ENCODE peak calls at places on chromosomes 3 and 15, in eight cellular contexts. Z, R, F, U, C, M, Q and N are unnamed samples.

GRCh38 chr3:89851974-89852621 is 744.7 kb downstream of the EPHA3 start:
- DNase-seq in F (no peak), M (peak), R (peak), U (no peak), Q (peak), C (peak), Z (peak), N (peak)

GRCh38 chr15:64141798-64142512 is 9.6 kb upstream of the SNX22 start:
- DNase-seq in C (no peak), M (no peak), R (no peak), F (no peak), Z (no peak), U (no peak), Q (no peak), N (no peak)

GRCh38 chr3:101695779-101696372 is 9.4 kb upstream of the RPL24 start:
- DNase-seq in C (peak), M (peak), R (peak), F (peak), U (peak), Z (peak), Q (peak), N (peak)

GRCh38 chr3:51682079-51682478 is 11.0 kb downstream of the TEX264 start:
- DNase-seq in Q (peak), Z (peak), F (peak), C (peak), R (peak), U (peak), M (peak), N (peak)

GRCh38 chr3:130354430-130354829 is 9.0 kb downstream of the COL6A5 start:
- DNase-seq in U (peak), C (peak), M (no peak), Q (no peak), R (no peak), Z (peak), F (no peak), N (no peak)

GRCh38 chr3:33889394-33890039 is 91.1 kb downstream of the PDCD6IP start:
- DNase-seq in R (peak), Q (no peak), F (no peak), U (peak), C (no peak), M (no peak), Z (no peak), N (no peak)

GRCh38 chr3:76859596-76859995 is 180.3 kb upstream of the ROBO2 start:
- DNase-seq in F (no peak), Z (no peak), C (no peak), M (no peak), Q (no peak), U (peak), R (no peak), N (no peak)

GRCh38 chr3:127448161-127448561 is 142.4 kb downstream of the TPRA1 start:
- DNase-seq in F (no peak), Z (no peak), M (no peak), C (peak), Q (no peak), U (no peak), R (no peak), N (no peak)

GRCh38 chr15:75201609-75202250 is at the start of gene C15orf39:
- DNase-seq in R (peak), U (peak), Q (peak), M (peak), C (peak), Z (peak), F (peak), N (peak)

GRCh38 chr3:61182648-61183047 is 68.6 kb downstream of the FHIT start:
- DNase-seq in Z (no peak), M (no peak), C (no peak), U (no peak), Q (no peak), F (no peak), R (no peak), N (no peak)

GRCh38 chr3:123637131-123637530 is 52.3 kb upstream of the HACD2 start:
- DNase-seq in Q (peak), F (no peak), M (no peak), Z (peak), C (no peak), R (no peak), U (no peak), N (peak)

GRCh38 chr15:40251455-40252140 is 12.7 kb downstream of the PAK6 start:
- DNase-seq in R (no peak), U (no peak), F (no peak), C (no peak), Z (no peak), Q (no peak), M (no peak), N (no peak)

GRCh38 chr15:40252438-40253178 is 13.7 kb downstream of the PAK6 start:
- DNase-seq in Q (peak), Z (peak), F (peak), C (peak), R (no peak), U (no peak), M (no peak), N (peak)

GRCh38 chr15:40250771-40251454 is 12.1 kb downstream of the PAK6 start:
- DNase-seq in R (no peak), Q (no peak), M (no peak), C (no peak), U (no peak), Z (no peak), F (no peak), N (no peak)

GRCh38 chr15:40253179-40253790 is 14.4 kb downstream of the PAK6 start:
- DNase-seq in U (no peak), Q (no peak), C (no peak), M (no peak), R (no peak), F (no peak), Z (no peak), N (no peak)

GRCh38 chr15:40252141-40252437 is 13.2 kb downstream of the PAK6 start:
- DNase-seq in M (no peak), R (no peak), C (no peak), F (no peak), Z (no peak), U (no peak), Q (no peak), N (no peak)
- TF ChIP-seq EZH2 in M (no peak), R (no peak), C (no peak), F (no peak), Z (peak), U (no peak), Q (no peak), N (no peak)

GRCh38 chr3:147393261-147393964 is 12.9 kb downstream of the ZIC4 start:
- DNase-seq in U (no peak), Z (peak), F (no peak), C (peak), Q (peak), M (no peak), R (no peak), N (no peak)

GRCh38 chr3:147390589-147391569 is 15.5 kb downstream of the ZIC4 start:
- DNase-seq in C (no peak), U (no peak), F (no peak), M (no peak), R (no peak), Q (peak), Z (peak), N (no peak)

GRCh38 chr3:147392083-147392916 is 14.0 kb downstream of the ZIC4 start:
- DNase-seq in Z (peak), Q (peak), U (no peak), M (no peak), F (peak), R (no peak), C (peak), N (peak)

GRCh38 chr3:147389265-147390175 is 16.8 kb downstream of the ZIC4 start:
- DNase-seq in M (no peak), R (no peak), F (no peak), U (no peak), Z (peak), Q (peak), C (no peak), N (no peak)

GRCh38 chr3:147391726-147392082 is 14.6 kb downstream of the ZIC4 start:
- DNase-seq in M (no peak), F (no peak), U (no peak), C (no peak), R (no peak), Z (no peak), Q (no peak), N (no peak)
- TF ChIP-seq EZH2 in M (no peak), F (no peak), U (no peak), C (no peak), R (no peak), Z (no peak), Q (no peak), N (no peak)

GRCh38 chr15:67825880-67826716 is 789 bp downstream of the SKOR1 start:
- DNase-seq in Z (peak), F (no peak), Q (peak), U (no peak), R (no peak), M (no peak), C (no peak), N (no peak)

GRCh38 chr15:67828379-67828968 is 3.2 kb downstream of the SKOR1 start:
- DNase-seq in C (no peak), F (no peak), M (no peak), Z (peak), Q (peak), U (no peak), R (no peak), N (no peak)

GRCh38 chr15:67828969-67829646 is 3.8 kb downstream of the SKOR1 start:
- DNase-seq in M (no peak), Q (peak), C (no peak), U (no peak), Z (peak), R (no peak), F (no peak), N (no peak)

GRCh38 chr15:67826717-67827560 is 1.6 kb downstream of the SKOR1 start:
- DNase-seq in U (no peak), R (no peak), M (no peak), Z (peak), F (no peak), C (no peak), Q (peak), N (no peak)

GRCh38 chr15:67827561-67828378 is 2.5 kb downstream of the SKOR1 start:
- DNase-seq in M (no peak), Z (peak), F (no peak), Q (peak), U (no peak), R (no peak), C (no peak), N (no peak)
- TF ChIP-seq EZH2 in M (no peak), Z (peak), F (no peak), Q (peak), U (no peak), R (peak), C (peak), N (peak)

DNA sequence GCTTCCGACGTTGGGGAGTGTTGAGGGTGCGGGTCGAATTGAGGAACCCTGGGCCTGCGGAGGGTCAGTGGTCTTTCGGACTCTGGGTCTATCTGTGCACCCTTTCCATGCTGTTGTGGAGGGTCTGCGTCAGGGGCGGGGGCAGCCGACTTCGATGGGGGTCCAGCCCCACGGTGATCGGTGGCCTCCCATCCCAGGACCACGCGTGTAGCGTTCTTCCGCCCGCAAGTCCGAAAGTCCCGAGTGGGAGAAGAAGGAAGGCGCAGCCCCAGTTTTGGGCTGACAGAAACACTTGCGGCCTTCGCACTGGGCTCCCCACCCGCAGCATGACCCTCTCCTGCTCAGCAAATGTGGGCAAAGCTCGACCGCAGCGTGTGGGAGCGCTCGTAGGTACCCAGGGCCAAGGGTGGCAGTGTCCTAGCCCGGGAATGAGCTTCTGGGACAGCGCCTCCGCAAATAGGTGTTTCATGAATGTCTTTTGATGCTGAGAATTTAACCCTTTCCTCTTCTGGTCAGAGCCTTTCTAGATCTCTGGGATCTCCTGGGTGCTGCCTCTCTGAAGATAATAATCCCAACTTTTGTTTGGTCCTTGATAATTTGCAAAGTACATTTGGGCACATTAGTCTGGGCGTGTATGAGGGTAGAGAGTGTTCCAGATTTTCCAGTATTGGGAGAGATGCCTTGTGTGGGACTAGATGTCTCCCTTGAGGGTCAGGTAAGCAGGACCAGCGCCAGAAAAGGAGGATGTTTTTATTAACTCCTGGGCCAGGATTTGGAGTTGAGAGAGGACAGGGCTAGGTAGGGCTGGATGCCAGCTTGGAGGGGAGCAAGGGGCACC is 2.3 kb upstream of the DLL4 start:
- DNase-seq in F (no peak), M (no peak), Q (no peak), Z (peak), U (no peak), R (no peak), C (no peak), N (no peak)
- TF ChIP-seq EZH2 in F (peak), M (peak), Q (peak), Z (peak), U (no peak), R (peak), C (peak), N (peak)

GRCh38 chr3:181730364-181730763 is 18.6 kb downstream of the SOX2 start:
- DNase-seq in M (no peak), R (no peak), Z (no peak), Q (no peak), C (no peak), U (no peak), F (no peak), N (no peak)
- TF ChIP-seq EZH2 in M (no peak), R (no peak), Z (no peak), Q (no peak), C (no peak), U (no peak), F (no peak), N (no peak)